ENCODE peak calls at places on chromosomes 16 and 17, in eight cellular contexts. One of them, this sample, is unnamed. For H3K4me1, the result is how much of the 10 kb centered on the place peaks cover.

GRCh38 chr17:77451894-77452852 is 311.4 kb downstream of the SEC14L1 start:
- DNase-seq in CD4-positive, CD25-positive, alpha-beta regulatory T cell: no peak
- DNase-seq in HepG2: peak
- DNase-seq in ovary: peak
- DNase-seq in HCT116: no peak
- DNase-seq in HAP-1: no peak
- DNase-seq in GM23248: peak
- DNase-seq in upper lobe of right lung: peak
- DNase-seq in this sample: peak

GRCh38 chr17:30290696-30291570 is 811 bp downstream of the BLMH start:
- DNase-seq in CD4-positive, CD25-positive, alpha-beta regulatory T cell: peak
- DNase-seq in HAP-1: peak
- DNase-seq in HCT116: no peak
- DNase-seq in ovary: peak
- DNase-seq in HepG2: peak
- DNase-seq in upper lobe of right lung: peak
- DNase-seq in GM23248: peak
- DNase-seq in this sample: peak

GRCh38 chr17:54426287-54426886 is 474.3 kb upstream of the TOM1L1 start:
- DNase-seq in HCT116: no peak
- DNase-seq in GM23248: peak
- DNase-seq in upper lobe of right lung: no peak
- DNase-seq in HepG2: peak
- DNase-seq in CD4-positive, CD25-positive, alpha-beta regulatory T cell: no peak
- DNase-seq in HAP-1: peak
- DNase-seq in ovary: no peak
- DNase-seq in this sample: no peak

GRCh38 chr16:58198022-58198683 is at the start of gene CSNK2A2:
- DNase-seq in CD4-positive, CD25-positive, alpha-beta regulatory T cell: peak
- DNase-seq in HAP-1: peak
- DNase-seq in HCT116: peak
- DNase-seq in ovary: peak
- DNase-seq in upper lobe of right lung: peak
- DNase-seq in GM23248: peak
- DNase-seq in HepG2: peak
- DNase-seq in this sample: peak

GRCh38 chr17:67105213-67105612 is 60.9 kb downstream of the CACNG1 start:
- DNase-seq in HCT116: no peak
- DNase-seq in upper lobe of right lung: no peak
- DNase-seq in ovary: no peak
- DNase-seq in GM23248: peak
- DNase-seq in HepG2: no peak
- DNase-seq in CD4-positive, CD25-positive, alpha-beta regulatory T cell: no peak
- DNase-seq in HAP-1: no peak
- DNase-seq in this sample: no peak

GRCh38 chr17:41329279-41329925 is 13.9 kb upstream of the KRTAP17-1 start:
- DNase-seq in CD4-positive, CD25-positive, alpha-beta regulatory T cell: no peak
- DNase-seq in ovary: peak
- DNase-seq in GM23248: peak
- DNase-seq in HCT116: peak
- DNase-seq in HepG2: peak
- DNase-seq in HAP-1: peak
- DNase-seq in upper lobe of right lung: peak
- DNase-seq in this sample: peak

GRCh38 chr16:21279501-21279900 is 1.4 kb upstream of the CRYM start:
- DNase-seq in GM23248: peak
- DNase-seq in HCT116: no peak
- DNase-seq in upper lobe of right lung: no peak
- DNase-seq in CD4-positive, CD25-positive, alpha-beta regulatory T cell: no peak
- DNase-seq in HepG2: no peak
- DNase-seq in HAP-1: no peak
- DNase-seq in ovary: no peak
- DNase-seq in this sample: no peak

GRCh38 chr17:2893422-2893914 is 97.2 kb downstream of the RAP1GAP2 start:
- DNase-seq in ovary: no peak
- DNase-seq in GM23248: no peak
- DNase-seq in HAP-1: no peak
- DNase-seq in CD4-positive, CD25-positive, alpha-beta regulatory T cell: no peak
- DNase-seq in upper lobe of right lung: no peak
- DNase-seq in HepG2: no peak
- DNase-seq in HCT116: peak
- DNase-seq in this sample: no peak

GRCh38 chr16:1678500-1679098 is 520 bp downstream of the JPT2 start:
- DNase-seq in ovary: peak
- DNase-seq in CD4-positive, CD25-positive, alpha-beta regulatory T cell: no peak
- DNase-seq in HepG2: peak
- DNase-seq in GM23248: peak
- DNase-seq in HAP-1: peak
- DNase-seq in HCT116: no peak
- DNase-seq in upper lobe of right lung: no peak
- DNase-seq in this sample: peak

GRCh38 chr16:8614435-8615029 is 7.0 kb upstream of the METTL22 start:
- DNase-seq in GM23248: no peak
- DNase-seq in HAP-1: no peak
- DNase-seq in ovary: no peak
- DNase-seq in HCT116: no peak
- DNase-seq in HepG2: no peak
- DNase-seq in CD4-positive, CD25-positive, alpha-beta regulatory T cell: no peak
- DNase-seq in upper lobe of right lung: no peak
- DNase-seq in this sample: no peak

GRCh38 chr16:8611122-8611521 is 10.4 kb upstream of the METTL22 start:
- DNase-seq in HAP-1: no peak
- DNase-seq in CD4-positive, CD25-positive, alpha-beta regulatory T cell: no peak
- DNase-seq in upper lobe of right lung: no peak
- DNase-seq in GM23248: no peak
- DNase-seq in ovary: no peak
- DNase-seq in HCT116: no peak
- DNase-seq in HepG2: no peak
- DNase-seq in this sample: no peak

GRCh38 chr16:8607214-8607613 is 14.3 kb upstream of the METTL22 start:
- DNase-seq in GM23248: no peak
- DNase-seq in CD4-positive, CD25-positive, alpha-beta regulatory T cell: no peak
- DNase-seq in HCT116: no peak
- DNase-seq in upper lobe of right lung: no peak
- DNase-seq in ovary: no peak
- DNase-seq in HepG2: no peak
- DNase-seq in HAP-1: no peak
- DNase-seq in this sample: no peak

DNA sequence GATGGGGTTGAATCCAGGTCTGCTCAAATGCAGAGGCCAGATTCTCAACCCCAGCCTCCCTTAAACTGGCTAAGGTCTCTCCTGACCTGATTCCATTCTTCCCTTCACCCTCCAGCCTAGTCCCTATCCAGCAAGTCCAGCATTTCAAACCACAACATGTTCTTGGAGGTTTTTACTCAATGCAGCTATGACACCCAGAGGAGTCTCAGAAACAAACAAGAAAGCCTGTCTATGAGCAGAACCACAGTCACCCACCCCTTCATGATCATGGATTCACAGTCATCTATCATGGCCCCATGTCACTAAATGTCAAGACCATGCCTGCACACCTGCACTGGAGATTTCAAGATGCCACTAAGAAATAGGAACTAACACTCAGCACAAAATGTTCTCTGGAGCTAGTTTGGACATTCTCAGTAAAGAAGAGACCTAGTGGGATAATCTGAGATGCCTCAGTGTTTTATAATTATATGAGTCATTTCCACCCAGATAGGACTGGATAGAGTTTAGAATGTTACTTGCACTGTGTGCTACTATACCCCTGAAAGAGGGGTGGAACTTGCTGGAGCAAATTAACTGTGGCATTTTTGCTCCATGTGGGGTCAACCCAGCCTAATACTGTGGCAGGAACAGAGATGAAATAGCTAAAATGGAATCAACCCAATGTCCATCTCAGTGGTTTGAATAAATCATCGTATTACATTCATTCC is 9.5 kb upstream of the METTL22 start:
- DNase-seq in HAP-1: no peak
- DNase-seq in ovary: no peak
- DNase-seq in CD4-positive, CD25-positive, alpha-beta regulatory T cell: no peak
- DNase-seq in upper lobe of right lung: no peak
- DNase-seq in HCT116: no peak
- DNase-seq in GM23248: peak
- DNase-seq in HepG2: no peak
- DNase-seq in this sample: no peak
- H3K4me1 ChIP-seq in HAP-1: under half
- H3K4me1 ChIP-seq in ovary: under half
- H3K4me1 ChIP-seq in CD4-positive, CD25-positive, alpha-beta regulatory T cell: under half
- H3K4me1 ChIP-seq in upper lobe of right lung: under half
- H3K4me1 ChIP-seq in HCT116: under half
- H3K4me1 ChIP-seq in GM23248: under half
- H3K4me1 ChIP-seq in HepG2: under half
- H3K4me1 ChIP-seq in this sample: under half

DNA sequence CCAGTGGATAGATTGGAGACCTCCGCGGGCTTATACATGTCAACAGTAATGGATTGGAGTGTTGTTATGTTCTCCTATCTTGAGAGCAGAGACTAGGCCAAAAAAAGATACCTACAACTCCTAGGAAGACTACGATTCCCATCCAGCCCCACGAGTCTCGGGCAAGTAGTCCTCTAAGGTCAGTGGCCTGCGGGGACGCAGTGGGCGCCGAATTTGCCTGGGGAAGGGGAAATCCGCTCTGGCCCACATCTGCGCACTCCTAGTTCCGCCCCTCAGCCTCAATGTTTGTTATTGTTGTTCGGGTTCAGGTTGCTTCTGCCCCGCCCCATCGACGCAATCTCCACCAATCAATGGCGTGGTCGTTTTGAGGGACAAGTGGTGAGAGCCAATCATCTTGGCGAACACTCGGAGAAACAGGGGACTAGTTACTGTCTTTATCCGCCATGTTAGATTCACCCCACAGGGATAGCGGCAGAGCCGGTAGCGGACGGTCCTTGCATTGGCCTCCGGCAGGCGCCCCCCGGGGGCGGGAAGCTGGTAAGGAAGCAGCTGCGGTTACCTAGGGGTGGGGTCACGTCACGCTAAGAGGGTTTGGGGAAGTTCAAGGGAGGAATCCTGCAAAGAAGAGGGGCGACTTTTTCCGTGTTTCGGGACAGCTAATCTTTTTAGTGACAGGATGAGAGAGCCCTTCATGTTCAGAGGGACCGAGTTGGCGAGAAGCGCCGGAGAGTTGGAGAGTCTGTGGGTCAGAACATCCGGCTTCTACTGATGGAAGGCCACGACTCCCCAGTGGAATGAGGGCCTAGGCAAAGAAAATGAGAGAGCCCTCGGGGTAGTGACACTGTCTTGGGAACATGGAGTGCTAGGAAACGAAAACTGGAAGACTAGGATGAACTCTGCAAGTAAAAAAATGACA is at the start of gene NBR1:
- DNase-seq in GM23248: peak
- DNase-seq in HCT116: peak
- DNase-seq in CD4-positive, CD25-positive, alpha-beta regulatory T cell: peak
- DNase-seq in upper lobe of right lung: peak
- DNase-seq in ovary: peak
- DNase-seq in HAP-1: peak
- DNase-seq in HepG2: peak
- DNase-seq in this sample: peak
- H3K4me1 ChIP-seq in GM23248: under half
- H3K4me1 ChIP-seq in HCT116: under half
- H3K4me1 ChIP-seq in CD4-positive, CD25-positive, alpha-beta regulatory T cell: half or more
- H3K4me1 ChIP-seq in upper lobe of right lung: half or more
- H3K4me1 ChIP-seq in ovary: under half
- H3K4me1 ChIP-seq in HAP-1: under half
- H3K4me1 ChIP-seq in HepG2: half or more
- H3K4me1 ChIP-seq in this sample: under half

DNA sequence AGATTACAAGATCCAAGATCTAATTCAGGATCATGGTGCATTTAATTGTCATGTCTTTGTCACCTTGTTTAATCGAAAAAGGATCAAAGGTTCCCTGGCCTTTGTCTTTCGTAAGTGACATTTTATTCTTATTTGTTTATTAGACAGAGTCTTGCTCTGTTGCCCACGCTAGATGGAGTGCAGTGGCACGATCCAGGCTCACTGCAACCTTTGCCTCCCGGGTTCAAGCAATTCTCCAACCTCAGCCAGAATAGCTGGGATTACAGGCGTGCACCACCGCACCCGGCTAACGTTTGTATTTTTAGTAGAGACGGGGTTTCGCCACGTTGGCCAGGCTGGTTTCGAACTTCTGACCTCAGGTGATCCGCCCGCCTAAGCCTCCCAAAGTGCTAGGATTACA is 25.4 kb downstream of the CREBBP start:
- DNase-seq in HCT116: no peak
- DNase-seq in HepG2: no peak
- DNase-seq in ovary: no peak
- DNase-seq in GM23248: no peak
- DNase-seq in upper lobe of right lung: no peak
- DNase-seq in CD4-positive, CD25-positive, alpha-beta regulatory T cell: no peak
- DNase-seq in HAP-1: no peak
- DNase-seq in this sample: no peak
- H3K4me1 ChIP-seq in HCT116: under half
- H3K4me1 ChIP-seq in HepG2: under half
- H3K4me1 ChIP-seq in ovary: under half
- H3K4me1 ChIP-seq in GM23248: under half
- H3K4me1 ChIP-seq in upper lobe of right lung: half or more
- H3K4me1 ChIP-seq in CD4-positive, CD25-positive, alpha-beta regulatory T cell: under half
- H3K4me1 ChIP-seq in HAP-1: under half
- H3K4me1 ChIP-seq in this sample: under half

GRCh38 chr16:56848955-56849689 is 15.9 kb upstream of the SLC12A3 start:
- DNase-seq in HAP-1: peak
- DNase-seq in CD4-positive, CD25-positive, alpha-beta regulatory T cell: no peak
- DNase-seq in ovary: no peak
- DNase-seq in GM23248: peak
- DNase-seq in upper lobe of right lung: peak
- DNase-seq in HCT116: no peak
- DNase-seq in HepG2: peak
- DNase-seq in this sample: no peak
- H3K4me1 ChIP-seq in HAP-1: under half
- H3K4me1 ChIP-seq in CD4-positive, CD25-positive, alpha-beta regulatory T cell: under half
- H3K4me1 ChIP-seq in ovary: under half
- H3K4me1 ChIP-seq in GM23248: under half
- H3K4me1 ChIP-seq in upper lobe of right lung: under half
- H3K4me1 ChIP-seq in HCT116: under half
- H3K4me1 ChIP-seq in HepG2: half or more
- H3K4me1 ChIP-seq in this sample: under half